ENCODE peak calls at places on chromosomes 11 and 22, in eight cellular contexts. P is fibroblast of lung; V is NCI-H345; W is lower lobe of right lung; M is head of caudate nucleus; J is CD8-positive, alpha-beta memory T cell; D is MCF 10A; K is HS-5. F is an unnamed sample.

GRCh38 chr22:23789638-23790037 is 2.9 kb downstream of the SMARCB1 start:
- DNase-seq in P (no peak), V (peak), W (peak), M (peak), J (no peak), D (no peak), K (no peak), F (no peak)

GRCh38 chr11:43835104-43835503 is 45.5 kb upstream of the ALKBH3 start:
- DNase-seq in P (peak), V (no peak), W (no peak), M (no peak), J (no peak), D (no peak), K (no peak), F (peak)

GRCh38 chr11:121610706-121611105 is 157.9 kb upstream of the SORL1-AS1 start:
- DNase-seq in P (no peak), V (no peak), W (no peak), M (no peak), J (no peak), D (no peak), K (no peak), F (no peak)

GRCh38 chr11:45208135-45208534 is 61.7 kb downstream of the PRDM11 start:
- DNase-seq in P (no peak), V (peak), W (no peak), M (no peak), J (no peak), D (no peak), K (no peak), F (no peak)

GRCh38 chr22:43435851-43436535 is 24.2 kb downstream of the MPPED1 start:
- DNase-seq in P (no peak), V (peak), W (no peak), M (no peak), J (no peak), D (peak), K (no peak), F (no peak)

GRCh38 chr22:48803993-48804810 is 1023.5 kb downstream of the BRD1 start:
- DNase-seq in P (no peak), V (no peak), W (no peak), M (no peak), J (no peak), D (no peak), K (no peak), F (no peak)

GRCh38 chr11:65211293-65212105 is 29.8 kb downstream of the CAPN1 start:
- DNase-seq in P (no peak), V (no peak), W (no peak), M (no peak), J (no peak), D (no peak), K (no peak), F (no peak)

GRCh38 chr11:43905788-43906187 is 25.2 kb downstream of the ALKBH3 start:
- DNase-seq in P (peak), V (no peak), W (no peak), M (no peak), J (no peak), D (no peak), K (no peak), F (no peak)

GRCh38 chr11:67304511-67305113 is 1.3 kb downstream of the SSH3 start:
- DNase-seq in P (no peak), V (no peak), W (peak), M (no peak), J (peak), D (no peak), K (no peak), F (no peak)

GRCh38 chr11:77252555-77253270 is 48.8 kb downstream of the GDPD4 start:
- DNase-seq in P (no peak), V (no peak), W (no peak), M (no peak), J (no peak), D (no peak), K (no peak), F (no peak)

GRCh38 chr22:19891350-19892248 is 36.9 kb upstream of the GNB1L start:
- DNase-seq in P (peak), V (peak), W (no peak), M (peak), J (peak), D (peak), K (peak), F (no peak)

GRCh38 chr11:79249341-79249993 is 191.4 kb downstream of the TENM4 start:
- DNase-seq in P (peak), V (no peak), W (no peak), M (no peak), J (no peak), D (peak), K (peak), F (no peak)

GRCh38 chr11:122071680-122072321 is 44.2 kb downstream of the BLID start:
- DNase-seq in P (peak), V (no peak), W (no peak), M (peak), J (no peak), D (no peak), K (no peak), F (no peak)

GRCh38 chr11:121886005-121886739 is 229.8 kb downstream of the BLID start:
- DNase-seq in P (no peak), V (no peak), W (no peak), M (no peak), J (no peak), D (no peak), K (no peak), F (peak)

GRCh38 chr11:78651923-78652602 is 77.4 kb upstream of the NARS2 start:
- DNase-seq in P (no peak), V (no peak), W (no peak), M (no peak), J (no peak), D (no peak), K (no peak), F (no peak)

GRCh38 chr11:96500440-96500839 is 110.6 kb downstream of the JRKL start:
- DNase-seq in P (no peak), V (no peak), W (no peak), M (no peak), J (no peak), D (no peak), K (no peak), F (no peak)

GRCh38 chr11:130772266-130773227 is 143.7 kb downstream of the SNX19 start:
- DNase-seq in P (peak), V (no peak), W (no peak), M (no peak), J (no peak), D (peak), K (peak), F (no peak)

GRCh38 chr11:125166347-125166841 is 1.8 kb downstream of the PKNOX2 start:
- DNase-seq in P (peak), V (no peak), W (no peak), M (peak), J (no peak), D (no peak), K (no peak), F (no peak)

GRCh38 chr11:128157423-128158298 is 429.7 kb downstream of the ETS1 start:
- DNase-seq in P (peak), V (peak), W (no peak), M (no peak), J (peak), D (peak), K (peak), F (no peak)

GRCh38 chr11:63613517-63614135 is 607 bp downstream of the PLAAT3 start:
- DNase-seq in P (no peak), V (no peak), W (peak), M (peak), J (peak), D (no peak), K (no peak), F (no peak)

GRCh38 chr11:115905331-115905730 is 401.1 kb upstream of the CADM1 start:
- DNase-seq in P (peak), V (no peak), W (no peak), M (no peak), J (no peak), D (no peak), K (no peak), F (no peak)

GRCh38 chr22:40534379-40535188 is 101.9 kb downstream of the MRTFA start:
- DNase-seq in P (peak), V (no peak), W (no peak), M (peak), J (no peak), D (peak), K (no peak), F (no peak)

GRCh38 chr11:108853151-108853550 is 188.3 kb downstream of the DDX10 start:
- DNase-seq in P (no peak), V (no peak), W (no peak), M (no peak), J (no peak), D (no peak), K (no peak), F (no peak)

GRCh38 chr22:38072322-38073149 is 11.4 kb downstream of the SLC16A8 start:
- DNase-seq in P (no peak), V (no peak), W (peak), M (no peak), J (no peak), D (no peak), K (no peak), F (no peak)

GRCh38 chr11:1371026-1371325 is 18.8 kb upstream of the BRSK2 start:
- DNase-seq in P (no peak), V (no peak), W (no peak), M (no peak), J (peak), D (no peak), K (no peak), F (no peak)

GRCh38 chr11:106969660-106970059 is 48.6 kb downstream of the GUCY1A2 start:
- DNase-seq in P (no peak), V (no peak), W (no peak), M (no peak), J (no peak), D (no peak), K (no peak), F (no peak)

GRCh38 chr22:42990131-42990838 is 24.7 kb downstream of the PACSIN2 start:
- DNase-seq in P (peak), V (no peak), W (no peak), M (no peak), J (no peak), D (peak), K (peak), F (no peak)

GRCh38 chr11:2700415-2701211 is 819 bp upstream of the KCNQ1OT1 start:
- DNase-seq in P (peak), V (no peak), W (peak), M (peak), J (peak), D (peak), K (no peak), F (no peak)

GRCh38 chr11:19597194-19597593 is 115.4 kb upstream of the NAV2 start:
- DNase-seq in P (peak), V (no peak), W (no peak), M (no peak), J (no peak), D (peak), K (no peak), F (no peak)

GRCh38 chr22:42967933-42968332 is 47.0 kb downstream of the PACSIN2 start:
- DNase-seq in P (no peak), V (no peak), W (peak), M (peak), J (no peak), D (no peak), K (no peak), F (no peak)

GRCh38 chr11:79013509-79013908 is 427.3 kb downstream of the TENM4 start:
- DNase-seq in P (peak), V (no peak), W (no peak), M (no peak), J (no peak), D (no peak), K (no peak), F (no peak)

GRCh38 chr22:42978453-42979103 is 36.4 kb downstream of the PACSIN2 start:
- DNase-seq in P (peak), V (no peak), W (no peak), M (no peak), J (no peak), D (peak), K (no peak), F (no peak)

GRCh38 chr11:124623861-124624525 is 1.3 kb downstream of the TBRG1 start:
- DNase-seq in P (peak), V (no peak), W (no peak), M (no peak), J (no peak), D (no peak), K (no peak), F (no peak)

GRCh38 chr22:17232406-17232805 is 13.2 kb upstream of the ADA2 start:
- DNase-seq in P (no peak), V (peak), W (no peak), M (no peak), J (no peak), D (no peak), K (no peak), F (peak)

GRCh38 chr11:34199525-34199924 is 94.1 kb downstream of the NAT10 start:
- DNase-seq in P (no peak), V (no peak), W (no peak), M (no peak), J (no peak), D (no peak), K (no peak), F (no peak)

GRCh38 chr11:126468102-126468521 is 112.6 kb downstream of the ST3GAL4 start:
- DNase-seq in P (no peak), V (no peak), W (no peak), M (no peak), J (no peak), D (no peak), K (no peak), F (no peak)

GRCh38 chr11:576791-577610 is 731 bp downstream of the PHRF1 start:
- DNase-seq in P (no peak), V (no peak), W (no peak), M (no peak), J (no peak), D (no peak), K (no peak), F (no peak)

F was measured in cerebellar nuclear complex.